ENCODE peak calls at places on chromosomes 4 and X, in eight cellular contexts. T, U, Q, B, V, O, A and J are unnamed samples.

GRCh38 chrX:57573754-57574153 is 18.1 kb upstream of the ZXDB start:
- DNase-seq in U (no peak), V (peak), T (no peak), Q (no peak), O (no peak), A (no peak), B (peak), J (no peak)

GRCh38 chrX:41014776-41015175 is 70.5 kb upstream of the USP9X start:
- DNase-seq in O (no peak), Q (no peak), V (peak), T (peak), A (no peak), U (peak), B (no peak), J (no peak)

GRCh38 chrX:69285881-69286545 is 120.8 kb upstream of the PJA1 start:
- DNase-seq in O (peak), B (peak), A (peak), V (peak), T (peak), U (peak), Q (peak), J (peak)

GRCh38 chr4:147362868-147363440 is 117.9 kb upstream of the EDNRA start:
- DNase-seq in O (no peak), Q (peak), U (peak), B (no peak), T (no peak), A (no peak), V (no peak), J (no peak)

GRCh38 chr4:68855771-68856170 is 40.0 kb downstream of the UGT2B10 start:
- DNase-seq in U (no peak), Q (no peak), T (no peak), O (no peak), A (no peak), B (no peak), V (no peak), J (no peak)

GRCh38 chr4:29005838-29006237 is 1714.3 kb upstream of the PCDH7 start:
- DNase-seq in O (no peak), B (no peak), Q (no peak), U (no peak), V (no peak), A (no peak), T (no peak), J (no peak)

GRCh38 chr4:168309781-168310180 is 8.8 kb downstream of the DDX60 start:
- DNase-seq in B (no peak), O (no peak), A (no peak), T (no peak), U (no peak), Q (no peak), V (no peak), J (no peak)

GRCh38 chrX:12802741-12803140 is 11.5 kb downstream of the PRPS2 start:
- DNase-seq in V (no peak), A (no peak), B (no peak), U (no peak), O (no peak), T (no peak), Q (no peak), J (no peak)

GRCh38 chr4:55458611-55459010 is 62.9 kb downstream of the TMEM165 start:
- DNase-seq in B (no peak), O (no peak), A (no peak), Q (no peak), T (no peak), V (peak), U (peak), J (no peak)

GRCh38 chrX:40273356-40274050 is 175.7 kb upstream of the BCOR start:
- DNase-seq in V (no peak), O (no peak), A (peak), T (no peak), B (no peak), U (no peak), Q (peak), J (no peak)

GRCh38 chr4:180751009-180751408 is 1492.2 kb upstream of the TENM3 start:
- DNase-seq in Q (no peak), T (no peak), A (no peak), V (peak), O (no peak), B (no peak), U (no peak), J (no peak)

GRCh38 chr4:40856836-40857362 is 107.1 kb downstream of the NSUN7 start:
- DNase-seq in B (peak), Q (peak), A (peak), U (peak), O (no peak), V (no peak), T (no peak), J (peak)

GRCh38 chrX:155768036-155768769 is 112.9 kb upstream of the VAMP7 start:
- DNase-seq in O (no peak), Q (no peak), V (peak), U (peak), A (no peak), B (no peak), T (no peak), J (no peak)

GRCh38 chr4:8817081-8817812 is 54.4 kb downstream of the HMX1 start:
- DNase-seq in O (no peak), Q (no peak), V (no peak), U (no peak), A (no peak), B (no peak), T (no peak), J (no peak)

GRCh38 chr4:57233391-57233790 is 123.2 kb upstream of the IGFBP7 start:
- DNase-seq in B (no peak), U (peak), A (no peak), Q (no peak), O (no peak), T (no peak), V (peak), J (no peak)

GRCh38 chr4:169439244-169439643 is 168.5 kb upstream of the SH3RF1 start:
- DNase-seq in Q (no peak), T (no peak), V (no peak), U (no peak), A (no peak), B (no peak), O (no peak), J (no peak)

GRCh38 chrX:41720125-41720780 is 3.7 kb upstream of the GPR82 start:
- DNase-seq in V (no peak), A (no peak), U (no peak), O (no peak), Q (no peak), B (no peak), T (no peak), J (peak)

GRCh38 chrX:121238093-121238492 is 190.7 kb downstream of the GLUD2 start:
- DNase-seq in B (no peak), T (no peak), Q (no peak), A (no peak), O (no peak), U (no peak), V (no peak), J (no peak)